ENCODE peak calls at places on chromosomes 13 and 19, in nine cellular contexts. J is MV-4-11; X is tibial artery; G is CD4-positive, alpha-beta T cell; Y is NCI-H460; I is amniotic stem cell; R is left lung; A is activated CD8-positive, alpha-beta memory T cell treated with anti-CD3 and anti-CD28 coated beads, Interleukin-2, amount 50 U/mL, for 4 hours; Q is amygdala. E is an unnamed sample.

GRCh38 chr19:35179830-35180229 is 25.3 kb downstream of the FXYD5 start:
- DNase-seq in G (no peak), I (no peak), J (no peak), A (no peak), X (no peak), Y (no peak), R (no peak), Q (no peak), E (no peak)

GRCh38 chr19:48807590-48808308 is 3.1 kb downstream of the BCAT2 start:
- DNase-seq in X (no peak), I (no peak), Y (no peak), A (no peak), J (peak; percentile 30), Q (no peak), G (no peak), R (no peak), E (no peak)

GRCh38 chr19:18418725-18419194 is 438 bp upstream of the SSBP4 start:
- DNase-seq in X (peak; percentile 81), R (no peak), Q (no peak), G (no peak), A (no peak), Y (no peak), J (peak; percentile 73), I (no peak), E (no peak)

GRCh38 chr13:109376936-109377335 is 409.4 kb downstream of the IRS2 start:
- DNase-seq in R (no peak), I (no peak), X (no peak), Y (no peak), A (no peak), Q (no peak), G (no peak), J (no peak), E (no peak)

GRCh38 chr13:99926014-99926731 is 45.4 kb downstream of the ZIC5 start:
- DNase-seq in G (no peak), I (no peak), R (no peak), A (no peak), J (no peak), X (no peak), Y (peak; percentile 4), Q (no peak), E (peak; percentile 79)

GRCh38 chr19:36010402-36010801 is 1.8 kb upstream of the SYNE4 start:
- DNase-seq in G (no peak), Y (no peak), X (no peak), R (no peak), Q (no peak), A (no peak), I (no peak), J (no peak), E (no peak)

GRCh38 chr13:40338217-40338616 is 328.2 kb downstream of the FOXO1 start:
- DNase-seq in Y (no peak), R (no peak), Q (no peak), A (no peak), I (no peak), G (no peak), J (no peak), X (no peak), E (no peak)

GRCh38 chr19:52331757-52332156 is 4.3 kb upstream of the ZNF610 start:
- DNase-seq in A (no peak), Q (no peak), X (no peak), Y (no peak), R (no peak), G (no peak), J (no peak), I (no peak), E (no peak)

GRCh38 chr19:40754611-40755247 is 3.7 kb downstream of the SNRPA start:
- DNase-seq in X (no peak), R (no peak), I (no peak), J (peak; percentile 95), Y (no peak), A (peak; percentile 52), G (no peak), Q (no peak), E (no peak)

GRCh38 chr19:14632286-14632685 is 42.4 kb downstream of the ADGRE3 start:
- DNase-seq in Y (peak; percentile 5), X (no peak), R (no peak), J (peak; percentile 77), A (no peak), Q (no peak), I (no peak), G (no peak), E (no peak)

GRCh38 chr13:41008349-41008980 is 10.7 kb downstream of the ELF1 start:
- DNase-seq in I (no peak), Q (no peak), R (no peak), J (peak; percentile 85), X (no peak), A (no peak), G (no peak), Y (peak; percentile 62), E (no peak)

GRCh38 chr19:4732680-4733114 is 9.1 kb upstream of the DPP9 start:
- DNase-seq in Q (no peak), I (peak; percentile 49), A (peak; percentile 36), G (peak; percentile 42), R (no peak), X (no peak), J (peak; percentile 56), Y (peak; percentile 36), E (peak; percentile 83)

GRCh38 chr13:50208826-50209335 is 193.6 kb downstream of the KCNRG start:
- DNase-seq in G (no peak), A (no peak), J (peak; percentile 95), Q (no peak), R (peak; percentile 74), I (no peak), Y (peak; percentile 44), X (peak; percentile 69), E (no peak)

GRCh38 chr13:44303681-44304432 is 69.8 kb upstream of the SERP2 start:
- DNase-seq in Y (no peak), R (no peak), J (no peak), I (no peak), A (no peak), X (peak; percentile 87), G (no peak), Q (no peak), E (no peak)

GRCh38 chr13:109773276-109773675 is 13.1 kb downstream of the IRS2 start:
- DNase-seq in J (no peak), Q (no peak), Y (no peak), R (no peak), X (no peak), G (no peak), A (no peak), I (no peak), E (no peak)

GRCh38 chr19:50817941-50818858 is 5.4 kb downstream of the KLK1 start:
- DNase-seq in G (no peak), Q (peak; percentile 18), X (no peak), A (no peak), Y (peak; percentile 54), I (no peak), J (peak; percentile 47), R (no peak), E (no peak)

GRCh38 chr13:63156816-63157215 is 1741.2 kb upstream of the PCDH20 start:
- DNase-seq in A (no peak), Q (no peak), R (no peak), Y (no peak), G (no peak), J (no peak), X (no peak), I (no peak), E (no peak)

GRCh38 chr19:56350416-56351045 is 35.9 kb upstream of the ZSCAN5A start:
- DNase-seq in I (peak; percentile 10), X (no peak), R (no peak), A (peak; percentile 50), J (peak; percentile 63), Y (peak; percentile 30), Q (no peak), G (peak; percentile 40), E (no peak)